ENCODE peak calls at places on chromosomes 2 and 18, in ten cellular contexts. One of them, this sample, is unnamed.

GRCh38 chr18:79046522-79046921 is 22.7 kb upstream of the ATP9B start:
- DNase-seq in GM12891: no peak
- DNase-seq in A549: no peak
- DNase-seq in adrenal gland: no peak
- DNase-seq in transverse colon: no peak
- DNase-seq in NB4: no peak
- DNase-seq in upper lobe of left lung: no peak
- DNase-seq in uterus: no peak
- DNase-seq in tibial nerve: no peak
- DNase-seq in esophagus muscularis mucosa: no peak
- DNase-seq in this sample: no peak

GRCh38 chr18:8326763-8327394 is 282.4 kb upstream of the RAB12 start:
- DNase-seq in NB4: no peak
- DNase-seq in transverse colon: no peak
- DNase-seq in uterus: no peak
- DNase-seq in GM12891: no peak
- DNase-seq in upper lobe of left lung: no peak
- DNase-seq in esophagus muscularis mucosa: no peak
- DNase-seq in adrenal gland: no peak
- DNase-seq in A549: no peak
- DNase-seq in tibial nerve: no peak
- DNase-seq in this sample: no peak

GRCh38 chr2:10537522-10538195 is 89.5 kb upstream of the ODC1 start:
- DNase-seq in transverse colon: no peak
- DNase-seq in upper lobe of left lung: no peak
- DNase-seq in adrenal gland: no peak
- DNase-seq in uterus: no peak
- DNase-seq in tibial nerve: no peak
- DNase-seq in NB4: peak
- DNase-seq in GM12891: no peak
- DNase-seq in A549: no peak
- DNase-seq in esophagus muscularis mucosa: no peak
- DNase-seq in this sample: no peak

GRCh38 chr2:134460583-134460998 is 206.7 kb downstream of the MGAT5 start:
- DNase-seq in tibial nerve: no peak
- DNase-seq in uterus: peak
- DNase-seq in NB4: peak
- DNase-seq in transverse colon: peak
- DNase-seq in GM12891: peak
- DNase-seq in A549: peak
- DNase-seq in esophagus muscularis mucosa: no peak
- DNase-seq in adrenal gland: peak
- DNase-seq in upper lobe of left lung: peak
- DNase-seq in this sample: peak

GRCh38 chr2:10240161-10240681 is 62.5 kb upstream of the HPCAL1 start:
- DNase-seq in NB4: no peak
- DNase-seq in GM12891: no peak
- DNase-seq in adrenal gland: no peak
- DNase-seq in A549: no peak
- DNase-seq in uterus: peak
- DNase-seq in upper lobe of left lung: no peak
- DNase-seq in tibial nerve: no peak
- DNase-seq in esophagus muscularis mucosa: no peak
- DNase-seq in transverse colon: no peak
- DNase-seq in this sample: peak

GRCh38 chr2:19577668-19578067 is 219.2 kb upstream of the OSR1 start:
- DNase-seq in esophagus muscularis mucosa: no peak
- DNase-seq in uterus: no peak
- DNase-seq in NB4: no peak
- DNase-seq in GM12891: no peak
- DNase-seq in tibial nerve: no peak
- DNase-seq in A549: peak
- DNase-seq in transverse colon: no peak
- DNase-seq in upper lobe of left lung: no peak
- DNase-seq in adrenal gland: no peak
- DNase-seq in this sample: no peak

GRCh38 chr2:101427240-101427639 is 39.9 kb upstream of the CREG2 start:
- DNase-seq in transverse colon: no peak
- DNase-seq in GM12891: no peak
- DNase-seq in upper lobe of left lung: no peak
- DNase-seq in adrenal gland: no peak
- DNase-seq in A549: no peak
- DNase-seq in uterus: no peak
- DNase-seq in tibial nerve: no peak
- DNase-seq in esophagus muscularis mucosa: no peak
- DNase-seq in NB4: no peak
- DNase-seq in this sample: no peak

GRCh38 chr18:44136326-44136725 is 544.4 kb upstream of the SETBP1 start:
- DNase-seq in tibial nerve: no peak
- DNase-seq in NB4: no peak
- DNase-seq in transverse colon: no peak
- DNase-seq in esophagus muscularis mucosa: no peak
- DNase-seq in adrenal gland: no peak
- DNase-seq in uterus: no peak
- DNase-seq in A549: no peak
- DNase-seq in upper lobe of left lung: no peak
- DNase-seq in GM12891: no peak
- DNase-seq in this sample: no peak

GRCh38 chr2:246489-247145 is 17.2 kb downstream of the SH3YL1 start:
- DNase-seq in adrenal gland: peak
- DNase-seq in uterus: no peak
- DNase-seq in transverse colon: no peak
- DNase-seq in upper lobe of left lung: no peak
- DNase-seq in esophagus muscularis mucosa: no peak
- DNase-seq in NB4: peak
- DNase-seq in GM12891: no peak
- DNase-seq in tibial nerve: no peak
- DNase-seq in A549: peak
- DNase-seq in this sample: no peak

GRCh38 chr2:65343381-65343780 is 89.0 kb downstream of the SPRED2 start:
- DNase-seq in A549: no peak
- DNase-seq in NB4: no peak
- DNase-seq in upper lobe of left lung: no peak
- DNase-seq in esophagus muscularis mucosa: no peak
- DNase-seq in transverse colon: no peak
- DNase-seq in tibial nerve: no peak
- DNase-seq in uterus: no peak
- DNase-seq in adrenal gland: no peak
- DNase-seq in GM12891: no peak
- DNase-seq in this sample: no peak

DNA sequence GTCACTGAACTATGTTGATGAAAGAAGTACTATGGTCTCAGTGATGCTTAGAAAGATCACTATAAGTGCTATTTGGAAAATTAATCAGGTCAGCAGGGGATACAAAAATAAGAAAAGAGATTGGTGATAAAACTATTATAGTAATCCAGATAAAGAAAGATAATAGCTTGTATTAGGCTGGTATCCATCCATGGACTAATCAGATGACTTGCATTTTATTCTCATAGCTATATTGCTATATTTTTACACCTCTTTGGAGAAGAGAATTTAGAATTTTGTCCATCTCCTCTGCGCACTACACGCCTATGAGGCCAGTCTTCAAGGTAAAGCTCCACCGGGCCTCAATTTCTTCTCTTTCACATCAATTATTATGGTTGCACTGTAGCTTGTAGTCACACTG is 635.1 kb upstream of the DDX18 start:
- DNase-seq in adrenal gland: no peak
- DNase-seq in A549: no peak
- DNase-seq in uterus: no peak
- DNase-seq in transverse colon: no peak
- DNase-seq in upper lobe of left lung: no peak
- DNase-seq in GM12891: no peak
- DNase-seq in NB4: no peak
- DNase-seq in tibial nerve: no peak
- DNase-seq in esophagus muscularis mucosa: no peak
- DNase-seq in this sample: no peak
- TF ChIP-seq POLR2A in adrenal gland: no peak
- TF ChIP-seq POLR2A in A549: no peak
- TF ChIP-seq POLR2A in uterus: no peak
- TF ChIP-seq POLR2A in transverse colon: no peak
- TF ChIP-seq POLR2A in upper lobe of left lung: no peak
- TF ChIP-seq POLR2A in GM12891: no peak
- TF ChIP-seq POLR2A in NB4: no peak
- TF ChIP-seq POLR2A in tibial nerve: no peak
- TF ChIP-seq POLR2A in esophagus muscularis mucosa: no peak
- TF ChIP-seq POLR2A in this sample: no peak

DNA sequence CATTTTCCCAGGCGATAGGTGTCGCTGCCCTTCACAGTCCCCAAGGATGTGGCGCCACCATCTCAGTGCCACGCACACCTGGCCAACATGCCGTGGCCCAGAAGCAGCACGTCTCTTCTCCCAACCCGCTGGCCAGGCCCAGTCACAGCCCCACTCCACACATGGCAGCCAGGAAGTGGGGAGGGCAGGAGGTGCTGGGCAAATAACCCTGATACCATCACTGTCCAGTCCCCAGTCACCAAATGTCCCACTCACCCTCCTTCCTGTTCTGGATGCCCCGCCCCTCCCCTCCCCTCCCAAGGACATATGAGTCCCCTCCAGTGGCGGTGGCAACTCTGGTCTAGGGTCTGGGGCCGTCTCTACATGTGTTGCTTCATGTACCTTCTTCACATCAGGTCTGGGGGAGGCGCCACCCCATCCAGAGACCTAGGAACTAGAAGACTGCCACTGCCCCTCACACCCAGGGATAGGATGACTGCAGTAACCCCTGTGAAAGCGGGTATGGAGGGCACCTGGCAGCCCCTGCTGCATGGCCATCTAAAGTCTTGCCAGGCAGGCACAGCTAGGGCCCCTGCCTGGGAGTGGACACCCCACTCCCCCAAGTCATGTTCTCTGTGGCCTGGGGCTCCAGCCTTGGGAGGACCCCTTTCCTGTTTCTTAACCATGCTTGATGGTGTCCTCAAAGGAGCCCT is 7.3 kb upstream of the CAPN10 start:
- DNase-seq in A549: no peak
- DNase-seq in transverse colon: no peak
- DNase-seq in tibial nerve: no peak
- DNase-seq in esophagus muscularis mucosa: no peak
- DNase-seq in adrenal gland: no peak
- DNase-seq in NB4: peak
- DNase-seq in upper lobe of left lung: no peak
- DNase-seq in GM12891: no peak
- DNase-seq in uterus: no peak
- DNase-seq in this sample: no peak
- TF ChIP-seq POLR2A in A549: no peak
- TF ChIP-seq POLR2A in transverse colon: no peak
- TF ChIP-seq POLR2A in tibial nerve: no peak
- TF ChIP-seq POLR2A in esophagus muscularis mucosa: no peak
- TF ChIP-seq POLR2A in adrenal gland: no peak
- TF ChIP-seq POLR2A in NB4: no peak
- TF ChIP-seq POLR2A in upper lobe of left lung: no peak
- TF ChIP-seq POLR2A in GM12891: no peak
- TF ChIP-seq POLR2A in uterus: no peak
- TF ChIP-seq POLR2A in this sample: no peak

DNA sequence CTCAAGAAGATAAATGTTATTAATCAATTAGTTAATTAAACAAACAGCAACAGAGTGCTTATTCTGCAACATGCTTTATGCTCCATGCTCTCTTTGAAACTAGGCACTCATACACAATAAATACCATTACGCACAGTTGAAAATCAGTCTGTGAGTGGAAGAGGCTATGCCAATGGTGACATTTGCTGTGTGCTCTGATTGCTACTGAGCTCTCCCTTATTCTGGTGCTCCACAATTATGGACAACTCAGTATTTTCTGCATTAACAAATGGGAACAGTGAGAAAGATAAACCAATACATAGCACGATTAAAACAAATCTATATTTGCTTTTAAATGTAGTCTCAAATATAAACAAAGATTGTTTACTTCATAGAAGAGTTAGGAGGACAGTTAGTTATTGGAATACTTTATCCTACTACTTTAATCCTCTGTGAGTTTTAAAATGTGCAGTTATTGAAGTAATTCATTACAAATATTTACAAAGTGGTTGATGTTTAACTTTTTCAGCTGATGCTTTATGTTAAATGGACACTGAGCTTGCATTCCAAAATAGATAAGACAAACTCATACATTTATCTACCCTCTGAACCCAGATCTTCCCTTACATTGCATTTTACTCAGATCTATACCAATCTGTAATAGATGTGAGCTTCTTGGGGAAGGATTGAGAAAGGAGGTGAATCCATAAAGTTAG is 55.3 kb downstream of the NXPH2 start:
- DNase-seq in esophagus muscularis mucosa: no peak
- DNase-seq in NB4: no peak
- DNase-seq in transverse colon: no peak
- DNase-seq in upper lobe of left lung: no peak
- DNase-seq in A549: no peak
- DNase-seq in GM12891: no peak
- DNase-seq in adrenal gland: no peak
- DNase-seq in tibial nerve: no peak
- DNase-seq in uterus: no peak
- DNase-seq in this sample: no peak
- TF ChIP-seq POLR2A in esophagus muscularis mucosa: no peak
- TF ChIP-seq POLR2A in NB4: no peak
- TF ChIP-seq POLR2A in transverse colon: no peak
- TF ChIP-seq POLR2A in upper lobe of left lung: no peak
- TF ChIP-seq POLR2A in A549: no peak
- TF ChIP-seq POLR2A in GM12891: no peak
- TF ChIP-seq POLR2A in adrenal gland: no peak
- TF ChIP-seq POLR2A in tibial nerve: no peak
- TF ChIP-seq POLR2A in uterus: no peak
- TF ChIP-seq POLR2A in this sample: no peak

GRCh38 chr2:232539298-232540231 is at the start of gene CHRNG:
- DNase-seq in esophagus muscularis mucosa: no peak
- DNase-seq in NB4: no peak
- DNase-seq in GM12891: no peak
- DNase-seq in transverse colon: no peak
- DNase-seq in adrenal gland: no peak
- DNase-seq in uterus: no peak
- DNase-seq in upper lobe of left lung: peak
- DNase-seq in tibial nerve: no peak
- DNase-seq in A549: no peak
- DNase-seq in this sample: no peak

GRCh38 chr2:232542715-232543467 is 3.4 kb downstream of the CHRNG start:
- DNase-seq in esophagus muscularis mucosa: no peak
- DNase-seq in uterus: peak
- DNase-seq in transverse colon: no peak
- DNase-seq in A549: no peak
- DNase-seq in NB4: no peak
- DNase-seq in tibial nerve: no peak
- DNase-seq in GM12891: no peak
- DNase-seq in upper lobe of left lung: no peak
- DNase-seq in adrenal gland: no peak
- DNase-seq in this sample: peak

GRCh38 chr2:232541961-232542714 is 2.6 kb downstream of the CHRNG start:
- DNase-seq in upper lobe of left lung: no peak
- DNase-seq in adrenal gland: no peak
- DNase-seq in esophagus muscularis mucosa: no peak
- DNase-seq in NB4: no peak
- DNase-seq in uterus: no peak
- DNase-seq in A549: no peak
- DNase-seq in GM12891: no peak
- DNase-seq in tibial nerve: no peak
- DNase-seq in transverse colon: no peak
- DNase-seq in this sample: no peak

GRCh38 chr2:232540441-232541041 is 1.0 kb downstream of the CHRNG start:
- DNase-seq in transverse colon: no peak
- DNase-seq in A549: no peak
- DNase-seq in esophagus muscularis mucosa: no peak
- DNase-seq in tibial nerve: no peak
- DNase-seq in upper lobe of left lung: peak
- DNase-seq in GM12891: no peak
- DNase-seq in NB4: no peak
- DNase-seq in uterus: peak
- DNase-seq in adrenal gland: no peak
- DNase-seq in this sample: peak

GRCh38 chr2:232541195-232541960 is 1.9 kb downstream of the CHRNG start:
- DNase-seq in esophagus muscularis mucosa: no peak
- DNase-seq in GM12891: no peak
- DNase-seq in NB4: no peak
- DNase-seq in uterus: peak
- DNase-seq in tibial nerve: no peak
- DNase-seq in A549: no peak
- DNase-seq in transverse colon: no peak
- DNase-seq in adrenal gland: no peak
- DNase-seq in upper lobe of left lung: peak
- DNase-seq in this sample: no peak
- TF ChIP-seq POLR2A in esophagus muscularis mucosa: no peak
- TF ChIP-seq POLR2A in GM12891: no peak
- TF ChIP-seq POLR2A in NB4: no peak
- TF ChIP-seq POLR2A in uterus: no peak
- TF ChIP-seq POLR2A in tibial nerve: no peak
- TF ChIP-seq POLR2A in A549: no peak
- TF ChIP-seq POLR2A in transverse colon: no peak
- TF ChIP-seq POLR2A in adrenal gland: no peak
- TF ChIP-seq POLR2A in upper lobe of left lung: no peak
- TF ChIP-seq POLR2A in this sample: no peak